ENCODE peak calls at places on chromosomes 4 and X, in six cellular contexts. K is H9, M is IMR-90, Q is left lung, F is brain microvascular endothelial cell, G is RWPE1. R is an unnamed sample.

GRCh38 chrX:146396409-146396808 is 413.2 kb upstream of the CXorf51B start:
- DNase-seq in M (no peak), K (peak), Q (no peak), F (no peak), G (no peak), R (no peak)

GRCh38 chr4:22500128-22500611 is 15.7 kb downstream of the ADGRA3 start:
- DNase-seq in Q (no peak), M (no peak), F (no peak), K (no peak), G (no peak), R (no peak)

GRCh38 chr4:144350706-144351105 is 210.2 kb upstream of the GYPA start:
- DNase-seq in G (no peak), K (no peak), M (no peak), Q (no peak), F (peak), R (no peak)

GRCh38 chrX:71579990-71580380 is 1.7 kb downstream of the GCNA start:
- DNase-seq in M (no peak), F (no peak), Q (no peak), K (no peak), G (no peak), R (no peak)

GRCh38 chr4:142480244-142480643 is 365.9 kb downstream of the INPP4B start:
- DNase-seq in G (no peak), F (peak), K (no peak), M (peak), Q (no peak), R (no peak)

GRCh38 chrX:106889468-106889867 is 13.7 kb downstream of the RIPPLY1 start:
- DNase-seq in K (no peak), F (no peak), M (no peak), G (no peak), Q (no peak), R (no peak)

GRCh38 chrX:16123222-16123786 is at the start of gene GRPR:
- DNase-seq in G (peak), F (peak), M (peak), Q (peak), K (peak), R (peak)

GRCh38 chr4:54657194-54657555 is 582 bp upstream of the KIT start:
- DNase-seq in M (no peak), G (no peak), F (no peak), Q (no peak), K (peak), R (no peak)

GRCh38 chr4:137597751-137598493 is 65.6 kb upstream of the PCDH18 start:
- DNase-seq in K (no peak), F (no peak), Q (no peak), G (no peak), M (no peak), R (no peak)

GRCh38 chrX:115565888-115566287 is 4.9 kb downstream of the PLS3 start:
- DNase-seq in F (no peak), G (no peak), K (no peak), Q (no peak), M (no peak), R (no peak)

GRCh38 chrX:115561605-115562491 is 874 bp downstream of the PLS3 start:
- DNase-seq in K (peak), G (peak), F (no peak), Q (peak), M (peak), R (peak)

GRCh38 chrX:115562492-115562872 is 1.5 kb downstream of the PLS3 start:
- DNase-seq in F (no peak), G (peak), K (peak), M (peak), Q (no peak), R (no peak)

GRCh38 chrX:115564243-115564642 is 3.3 kb downstream of the PLS3 start:
- DNase-seq in M (peak), F (no peak), Q (no peak), K (no peak), G (no peak), R (no peak)

DNA sequence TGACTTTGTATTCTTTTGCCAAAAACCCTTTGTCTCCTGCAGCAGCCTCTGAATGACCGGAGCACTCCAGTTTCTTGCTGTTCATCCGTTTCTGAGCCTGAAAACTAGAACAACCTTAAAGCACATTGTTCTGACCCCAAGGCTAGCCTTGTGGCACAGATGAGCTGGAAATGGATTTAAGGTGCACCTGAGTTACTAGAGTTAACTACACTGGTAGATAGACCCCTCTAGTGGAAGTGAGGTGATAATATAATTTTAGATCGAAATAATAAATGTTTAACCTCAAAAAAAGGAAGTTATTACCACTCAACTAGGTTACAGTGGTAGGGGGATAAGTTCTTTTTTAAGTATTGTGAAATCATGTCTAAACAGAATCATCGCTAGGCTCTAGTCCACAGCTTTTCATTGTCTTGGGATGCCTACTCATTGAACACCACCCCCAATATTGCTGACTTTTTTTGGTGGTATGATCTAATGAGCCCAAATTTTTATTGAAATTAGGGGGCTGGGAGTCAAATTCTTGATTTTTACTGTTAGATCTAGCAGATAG is 2.7 kb downstream of the PLS3 start:
- DNase-seq in Q (no peak), K (no peak), M (no peak), G (no peak), F (no peak), R (no peak)
- TF ChIP-seq CTCF in Q (no peak), K (peak), M (no peak), G (no peak), F (no peak), R (peak)

GRCh38 chr4:118740869-118741268 is 55.7 kb downstream of the METTL14 start:
- DNase-seq in M (no peak), F (no peak), K (no peak), Q (no peak), G (peak), R (no peak)
- TF ChIP-seq CTCF in M (peak), F (no peak), K (peak), Q (no peak), G (peak), R (peak)

GRCh38 chr4:159766241-159766640 is 663.4 kb downstream of the RAPGEF2 start:
- DNase-seq in G (no peak), K (no peak), Q (no peak), F (no peak), M (no peak), R (no peak)

GRCh38 chr4:159762672-159763071 is 659.8 kb downstream of the RAPGEF2 start:
- DNase-seq in Q (no peak), K (no peak), G (no peak), F (no peak), M (no peak), R (no peak)

GRCh38 chr4:159768011-159768410 is 665.1 kb downstream of the RAPGEF2 start:
- DNase-seq in M (no peak), G (no peak), K (no peak), Q (no peak), F (peak), R (no peak)

GRCh38 chr4:159765402-159765801 is 662.5 kb downstream of the RAPGEF2 start:
- DNase-seq in G (peak), M (no peak), F (no peak), K (no peak), Q (no peak), R (no peak)

DNA sequence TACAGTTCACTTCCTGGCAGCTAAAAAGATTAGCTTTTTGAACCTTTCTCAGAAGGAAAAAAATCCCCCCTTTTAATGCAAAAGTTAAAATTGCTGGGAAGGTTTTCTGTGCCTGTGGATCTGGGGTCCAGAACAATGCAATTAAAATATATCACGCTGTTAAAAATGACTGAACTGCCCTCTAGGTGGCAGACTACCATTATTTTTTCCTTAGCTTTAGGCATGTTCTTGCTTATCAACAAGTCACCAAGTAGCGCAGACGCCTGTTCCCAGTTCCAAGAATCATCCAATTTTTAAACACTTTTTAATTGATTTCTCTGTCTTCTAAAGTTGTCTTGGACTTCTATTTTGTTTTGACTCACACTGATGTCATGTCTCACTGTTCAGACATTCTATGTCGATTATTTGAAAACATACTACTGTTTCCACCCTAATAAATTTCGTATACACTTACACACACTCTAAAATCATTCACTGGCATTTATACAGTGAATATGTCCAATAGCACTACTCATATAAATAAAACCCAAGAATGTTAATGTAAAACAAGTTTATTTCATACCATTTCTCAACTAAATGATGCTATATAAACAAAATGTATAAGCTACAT is 661.6 kb downstream of the RAPGEF2 start:
- DNase-seq in M (no peak), G (peak), F (peak), Q (no peak), K (no peak), R (no peak)
- TF ChIP-seq CTCF in M (peak), G (peak), F (peak), Q (peak), K (peak), R (peak)

DNA sequence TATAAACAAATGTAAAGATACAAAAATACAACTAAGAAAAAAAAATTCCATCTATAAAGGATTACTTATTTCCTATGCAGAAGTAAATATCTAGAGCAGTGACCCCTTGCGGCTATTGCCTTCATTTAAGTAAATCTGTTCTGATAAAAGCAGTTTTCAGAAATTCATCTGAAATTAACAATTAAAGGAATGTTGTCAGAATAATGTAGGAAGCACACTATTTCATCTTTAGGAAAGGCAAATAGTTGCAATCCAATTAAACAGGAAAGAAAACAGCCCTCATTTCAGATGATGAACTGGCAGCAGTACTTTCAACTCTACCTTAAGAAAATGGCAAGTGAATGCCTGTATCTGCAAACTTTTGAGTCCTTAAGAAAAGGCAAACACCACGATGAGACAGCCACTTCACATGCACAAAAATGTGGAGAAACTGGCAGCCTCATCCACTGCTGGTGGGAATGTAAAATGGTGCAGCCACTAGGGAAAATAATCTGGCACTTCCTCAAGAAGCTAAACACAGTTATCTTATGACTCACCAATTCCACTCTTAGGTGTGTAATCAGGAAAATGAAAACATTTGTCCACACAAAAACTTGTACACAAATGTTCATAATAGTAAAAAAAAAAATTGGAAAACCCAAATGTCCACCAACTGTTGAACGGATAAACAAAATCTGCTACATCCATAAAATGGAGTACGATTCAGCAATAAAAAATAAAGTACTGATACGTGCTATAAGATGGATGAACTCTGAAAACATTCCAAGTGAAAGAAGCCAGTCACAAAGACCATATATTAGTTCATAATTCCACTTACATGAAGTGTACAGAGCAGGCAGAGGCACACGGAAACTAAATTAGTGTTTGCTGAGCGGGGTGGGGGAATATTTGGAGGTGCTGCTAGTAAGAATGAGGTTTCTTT is 2.0 kb upstream of the THAP9 start:
- DNase-seq in F (peak), Q (no peak), K (no peak), G (no peak), M (peak), R (no peak)
- TF ChIP-seq CTCF in F (peak), Q (no peak), K (peak), G (peak), M (peak), R (peak)

GRCh38 chrX:102067966-102068723 is 57.3 kb upstream of the TCEAL2 start:
- DNase-seq in G (no peak), M (peak), F (peak), K (no peak), Q (no peak), R (no peak)
- TF ChIP-seq CTCF in G (peak), M (peak), F (peak), K (peak), Q (peak), R (peak)

R was measured in chondrocyte.